ENCODE peak calls at places on chromosomes 5 and 9, in seven cellular contexts. F is stimulated activated CD4-positive, alpha-beta T cell treated with anti-CD3 and anti-CD28 coated beads, Interleukin-12 subunit alpha, Interleukin-12 subunit beta, amount 100 ng/mL, for 4 hours; T is CD4-positive, CD25-positive, alpha-beta regulatory T cell; K is EL; E is RPMI8226; A is heart right ventricle; S is amygdala. D is an unnamed sample.

GRCh38 chr5:32419791-32420190 is 24.7 kb downstream of the ZFR start:
- DNase-seq in F (no peak), T (no peak), K (no peak), E (peak; percentile 15), A (no peak), S (no peak), D (no peak)

GRCh38 chr5:170483701-170484458 is 19.9 kb upstream of the KCNIP1 start:
- DNase-seq in F (no peak), T (no peak), K (peak; percentile 48), E (peak; percentile 71), A (no peak), S (no peak), D (peak; percentile 53)

GRCh38 chr5:1330847-1331831 is 13.8 kb downstream of the CLPTM1L start:
- DNase-seq in F (no peak), T (no peak), K (no peak), E (no peak), A (no peak), S (no peak), D (no peak)

GRCh38 chr9:91784673-91785402 is 165.2 kb downstream of the ROR2 start:
- DNase-seq in F (no peak), T (no peak), K (no peak), E (no peak), A (no peak), S (no peak), D (no peak)

GRCh38 chr9:127393680-127394079 is 3.3 kb upstream of the SLC2A8 start:
- DNase-seq in F (no peak), T (no peak), K (no peak), E (no peak), A (no peak), S (no peak), D (no peak)

GRCh38 chr5:5665225-5666075 is 243.0 kb downstream of the ICE1 start:
- DNase-seq in F (no peak), T (no peak), K (no peak), E (no peak), A (no peak), S (no peak), D (no peak)

GRCh38 chr9:131349522-131349880 is 44.4 kb upstream of the PRRC2B start:
- DNase-seq in F (no peak), T (no peak), K (no peak), E (no peak), A (no peak), S (no peak), D (no peak)

GRCh38 chr9:129320575-129321311 is 142.7 kb upstream of the IER5L start:
- DNase-seq in F (peak; percentile 23), T (peak; percentile 70), K (peak; percentile 82), E (peak; percentile 75), A (peak; percentile 74), S (no peak), D (peak; percentile 73)

GRCh38 chr5:72244862-72245371 is 75.1 kb downstream of the MRPS27 start:
- DNase-seq in F (no peak), T (no peak), K (peak; percentile 59), E (peak; percentile 51), A (peak; percentile 12), S (no peak), D (peak; percentile 75)

GRCh38 chr9:136020671-136021070 is 59.5 kb upstream of the UBAC1 start:
- DNase-seq in F (no peak), T (no peak), K (no peak), E (no peak), A (no peak), S (no peak), D (peak; percentile 38)

GRCh38 chr9:105329729-105330082 is 85.3 kb downstream of the SLC44A1 start:
- DNase-seq in F (no peak), T (no peak), K (no peak), E (no peak), A (no peak), S (no peak), D (no peak)

GRCh38 chr9:3437031-3437430 is 88.8 kb downstream of the RFX3 start:
- DNase-seq in F (no peak), T (no peak), K (no peak), E (no peak), A (no peak), S (no peak), D (no peak)

GRCh38 chr9:8856686-8857329 is 1057.2 kb upstream of the DMAC1 start:
- DNase-seq in F (no peak), T (no peak), K (no peak), E (no peak), A (no peak), S (no peak), D (no peak)

GRCh38 chr5:122805481-122805880 is 30.6 kb downstream of the SNX2 start:
- DNase-seq in F (no peak), T (no peak), K (peak; percentile 38), E (no peak), A (no peak), S (no peak), D (no peak)

GRCh38 chr5:116738948-116739339 is 164.3 kb upstream of the SEMA6A start:
- DNase-seq in F (no peak), T (no peak), K (no peak), E (no peak), A (no peak), S (no peak), D (no peak)

GRCh38 chr9:136626740-136627642 is 35.7 kb upstream of the EGFL7 start:
- DNase-seq in F (no peak), T (no peak), K (no peak), E (peak; percentile 48), A (peak; percentile 4), S (no peak), D (no peak)

GRCh38 chr5:93280518-93280917 is 300.5 kb downstream of the NR2F1-AS1 start:
- DNase-seq in F (no peak), T (no peak), K (no peak), E (no peak), A (no peak), S (no peak), D (no peak)

GRCh38 chr9:18534611-18535010 is 60.7 kb downstream of the ADAMTSL1 start:
- DNase-seq in F (no peak), T (no peak), K (no peak), E (no peak), A (no peak), S (no peak), D (no peak)

GRCh38 chr9:120965344-120966004 is 38.9 kb upstream of the TRAF1 start:
- DNase-seq in F (no peak), T (no peak), K (no peak), E (no peak), A (peak; percentile 19), S (no peak), D (no peak)

GRCh38 chr5:172906436-172906835 is 52.8 kb upstream of the RPL26L1 start:
- DNase-seq in F (no peak), T (no peak), K (peak; percentile 68), E (no peak), A (no peak), S (no peak), D (no peak)

GRCh38 chr5:154243736-154244135 is 53.2 kb downstream of the GALNT10 start:
- DNase-seq in F (no peak), T (no peak), K (peak; percentile 48), E (no peak), A (no peak), S (no peak), D (no peak)

GRCh38 chr5:94245608-94246007 is 372.8 kb downstream of the KIAA0825 start:
- DNase-seq in F (no peak), T (no peak), K (no peak), E (no peak), A (no peak), S (no peak), D (no peak)

GRCh38 chr5:91384671-91385430 is 1.7 kb upstream of the ARRDC3 start:
- DNase-seq in F (no peak), T (peak; percentile 84), K (peak; percentile 86), E (peak; percentile 93), A (peak; percentile 76), S (no peak), D (peak; percentile 94)

GRCh38 chr9:19229725-19230355 is 653 bp upstream of the DENND4C start:
- DNase-seq in F (peak; percentile 58), T (peak; percentile 63), K (peak; percentile 67), E (no peak), A (peak; percentile 47), S (peak; percentile 91), D (peak; percentile 83)

GRCh38 chr5:142032747-142033631 is 20.2 kb upstream of the GNPDA1 start:
- DNase-seq in F (no peak), T (no peak), K (no peak), E (no peak), A (peak; percentile 20), S (no peak), D (peak; percentile 2)

GRCh38 chr5:82296929-82297328 is 18.8 kb upstream of the RPS23 start:
- DNase-seq in F (no peak), T (no peak), K (no peak), E (no peak), A (no peak), S (no peak), D (no peak)

GRCh38 chr5:134846641-134846960 is 833 bp downstream of the C5orf24 start:
- DNase-seq in F (no peak), T (peak; percentile 35), K (peak; percentile 32), E (no peak), A (no peak), S (no peak), D (peak; percentile 66)

GRCh38 chr5:107567901-107568671 is 102.7 kb downstream of the EFNA5 start:
- DNase-seq in F (no peak), T (no peak), K (no peak), E (no peak), A (no peak), S (no peak), D (no peak)

GRCh38 chr5:155004138-155004744 is 9.3 kb upstream of the KIF4B start:
- DNase-seq in F (peak; percentile 9), T (no peak), K (peak; percentile 11), E (peak; percentile 17), A (peak; percentile 4), S (no peak), D (peak; percentile 84)

GRCh38 chr5:115624994-115625393 is 842 bp downstream of the TMED7 start:
- DNase-seq in F (no peak), T (peak; percentile 20), K (no peak), E (no peak), A (no peak), S (no peak), D (peak; percentile 53)

GRCh38 chr5:151492729-151493128 is 45.3 kb downstream of the SLC36A1 start:
- DNase-seq in F (no peak), T (no peak), K (peak; percentile 43), E (no peak), A (no peak), S (no peak), D (no peak)

GRCh38 chr5:98770158-98770910 is 3.1 kb upstream of the RGMB start:
- DNase-seq in F (peak; percentile 33), T (peak; percentile 40), K (peak; percentile 73), E (peak; percentile 75), A (peak; percentile 63), S (no peak), D (no peak)

GRCh38 chr5:6181147-6181729 is 197.1 kb downstream of the MED10 start:
- DNase-seq in F (no peak), T (no peak), K (no peak), E (no peak), A (no peak), S (no peak), D (no peak)

GRCh38 chr9:77475641-77476473 is 172.3 kb downstream of the GNA14 start:
- DNase-seq in F (peak; percentile 13), T (peak; percentile 57), K (peak; percentile 71), E (no peak), A (no peak), S (no peak), D (peak; percentile 66)

GRCh38 chr9:104927912-104928740 is at the start of gene ABCA1:
- DNase-seq in F (peak; percentile 57), T (peak; percentile 58), K (peak; percentile 82), E (peak; percentile 74), A (peak; percentile 93), S (peak; percentile 59), D (peak; percentile 72)

GRCh38 chr5:179408646-179409045 is 63.4 kb upstream of the ADAMTS2 start:
- DNase-seq in F (no peak), T (no peak), K (no peak), E (no peak), A (no peak), S (no peak), D (no peak)

GRCh38 chr5:98656106-98656795 is 117.2 kb upstream of the RGMB start:
- DNase-seq in F (no peak), T (no peak), K (no peak), E (no peak), A (no peak), S (no peak), D (no peak)

GRCh38 chr9:19138084-19138483 is 10.8 kb upstream of the PLIN2 start:
- DNase-seq in F (no peak), T (no peak), K (no peak), E (no peak), A (no peak), S (no peak), D (peak; percentile 63)